ENCODE peak calls at places on chromosomes 1 and 21, in eight cellular contexts. I is HEK293T; V is midbrain; C is iPS-NIHi11; D is stimulated activated naive CD4-positive, alpha-beta T cell; Z is GM04503; Y is right atrium auricular region; N is cerebellum. O is an unnamed sample.

GRCh38 chr21:41641821-41642368 is 125.0 kb downstream of the RIPK4 start:
- DNase-seq in I (no peak), V (no peak), C (no peak), D (no peak), Z (peak), Y (peak), N (no peak), O (no peak)

GRCh38 chr1:176575991-176576390 is 113.0 kb downstream of the PAPPA2 start:
- DNase-seq in I (no peak), V (no peak), C (no peak), D (no peak), Z (no peak), Y (no peak), N (no peak), O (no peak)

GRCh38 chr1:25893072-25893604 is 13.1 kb downstream of the STMN1 start:
- DNase-seq in I (no peak), V (no peak), C (no peak), D (no peak), Z (no peak), Y (no peak), N (no peak), O (no peak)

GRCh38 chr1:218384576-218384975 is 39.4 kb downstream of the TGFB2 start:
- DNase-seq in I (no peak), V (no peak), C (no peak), D (no peak), Z (no peak), Y (no peak), N (no peak), O (no peak)

GRCh38 chr1:182080955-182081582 is 19.6 kb upstream of the ZNF648 start:
- DNase-seq in I (peak), V (peak), C (peak), D (peak), Z (peak), Y (no peak), N (peak), O (peak)

GRCh38 chr1:180515857-180516388 is 13.5 kb upstream of the ACBD6 start:
- DNase-seq in I (peak), V (peak), C (peak), D (peak), Z (peak), Y (peak), N (peak), O (peak)

GRCh38 chr21:42089093-42089631 is 18.0 kb downstream of the UMODL1 start:
- DNase-seq in I (no peak), V (peak), C (no peak), D (peak), Z (no peak), Y (no peak), N (no peak), O (no peak)

GRCh38 chr1:33140153-33141149 is 41.4 kb downstream of the TRIM62 start:
- DNase-seq in I (no peak), V (no peak), C (no peak), D (no peak), Z (no peak), Y (no peak), N (no peak), O (no peak)

GRCh38 chr1:4203501-4203900 is 303.4 kb upstream of the C1orf174 start:
- DNase-seq in I (no peak), V (no peak), C (no peak), D (no peak), Z (no peak), Y (peak), N (no peak), O (no peak)

GRCh38 chr1:227759345-227760300 is 24.4 kb downstream of the SNAP47 start:
- DNase-seq in I (no peak), V (no peak), C (peak), D (no peak), Z (peak), Y (peak), N (no peak), O (no peak)

GRCh38 chr1:21217812-21218596 is 41.3 kb upstream of the EIF4G3 start:
- DNase-seq in I (peak), V (peak), C (peak), D (peak), Z (no peak), Y (no peak), N (no peak), O (no peak)